ENCODE peak calls at places on chromosome 9, in ten cellular contexts. I is cardiac muscle cell; U is stomach; B is vagina; Q is psoas muscle; L is foreskin keratinocyte; E is CD8-positive, alpha-beta T cell; R is pancreas; G is fibroblast of lung; V is breast epithelium. T is an unnamed sample.

GRCh38 chr9:94464790-94465189 is 90.1 kb upstream of the PCAT7 start:
- DNase-seq in V (no peak), R (no peak), B (no peak), L (no peak), Q (no peak), I (no peak), U (no peak), G (no peak), E (no peak), T (no peak)

GRCh38 chr9:136721339-136722092 is 9.1 kb downstream of the DIPK1B start:
- DNase-seq in L (peak; percentile 77), G (peak; percentile 87), V (no peak), I (no peak), Q (no peak), U (no peak), E (no peak), R (no peak), B (no peak), T (no peak)

GRCh38 chr9:121013911-121014310 is 36.2 kb downstream of the C5 start:
- DNase-seq in B (no peak), I (no peak), V (no peak), Q (no peak), E (no peak), U (no peak), L (no peak), R (no peak), G (no peak), T (no peak)

GRCh38 chr9:16143947-16144890 is 591.4 kb downstream of the CCDC171 start:
- DNase-seq in L (peak; percentile 95), U (no peak), E (no peak), V (peak; percentile 67), B (no peak), R (no peak), Q (no peak), I (no peak), G (peak; percentile 85), T (no peak)

GRCh38 chr9:91639054-91639453 is 215.4 kb upstream of the NFIL3 start:
- DNase-seq in V (no peak), I (no peak), Q (no peak), B (no peak), G (no peak), E (no peak), U (no peak), R (no peak), L (no peak), T (no peak)

GRCh38 chr9:5375790-5376477 is 36.3 kb upstream of the RLN1 start:
- DNase-seq in Q (no peak), V (no peak), B (no peak), U (no peak), E (no peak), I (no peak), R (no peak), L (no peak), G (no peak), T (no peak)

GRCh38 chr9:135275163-135275925 is 187.9 kb downstream of the OLFM1 start:
- DNase-seq in R (peak; percentile 86), G (no peak), L (no peak), Q (no peak), U (peak; percentile 88), E (no peak), I (no peak), V (peak; percentile 72), B (no peak), T (no peak)

GRCh38 chr9:120043448-120043847 is 536.5 kb downstream of the CDK5RAP2 start:
- DNase-seq in G (no peak), E (no peak), R (no peak), V (no peak), U (no peak), L (peak; percentile 5), B (no peak), Q (no peak), I (no peak), T (no peak)

GRCh38 chr9:95499847-95500246 is 16.9 kb downstream of the PTCH1 start:
- DNase-seq in R (no peak), V (no peak), G (peak; percentile 49), B (no peak), E (no peak), L (no peak), Q (no peak), I (no peak), U (peak; percentile 46), T (no peak)

GRCh38 chr9:14281136-14281795 is 32.7 kb downstream of the NFIB start:
- DNase-seq in E (no peak), L (no peak), V (no peak), B (no peak), U (no peak), R (no peak), Q (no peak), G (peak; percentile 39), I (no peak), T (no peak)

GRCh38 chr9:87099383-87099782 is 152.1 kb upstream of the GAS1 start:
- DNase-seq in B (no peak), R (no peak), L (no peak), G (no peak), E (no peak), V (no peak), I (no peak), Q (no peak), U (no peak), T (no peak)

GRCh38 chr9:3865373-3865772 is 339.6 kb upstream of the RFX3 start:
- DNase-seq in Q (no peak), L (no peak), B (no peak), V (no peak), G (peak; percentile 71), R (no peak), U (no peak), I (peak; percentile 35), E (no peak), T (no peak)

GRCh38 chr9:4222357-4222756 is 77.5 kb downstream of the GLIS3 start:
- DNase-seq in E (no peak), L (no peak), I (no peak), U (no peak), V (no peak), G (peak; percentile 28), R (no peak), B (no peak), Q (no peak), T (no peak)

GRCh38 chr9:15250013-15250412 is 57.0 kb downstream of the TTC39B start:
- DNase-seq in R (no peak), G (no peak), B (no peak), I (no peak), E (no peak), Q (no peak), U (no peak), L (no peak), V (no peak), T (no peak)

GRCh38 chr9:137316012-137316981 is 14.2 kb upstream of the NRARP start:
- DNase-seq in R (peak; percentile 83), E (no peak), L (no peak), B (no peak), U (peak; percentile 59), Q (peak; percentile 63), I (peak; percentile 56), V (no peak), G (no peak), T (no peak)

GRCh38 chr9:113375057-113376023 is 1.4 kb downstream of the HDHD3 start:
- DNase-seq in Q (no peak), R (no peak), V (no peak), B (no peak), U (peak; percentile 49), I (no peak), G (no peak), L (no peak), E (no peak), T (no peak)

GRCh38 chr9:101388507-101388993 is 3.7 kb upstream of the BAAT start:
- DNase-seq in R (no peak), I (no peak), Q (no peak), E (no peak), L (no peak), U (no peak), V (no peak), G (no peak), B (no peak), T (no peak)

GRCh38 chr9:14415947-14416346 is 102.0 kb upstream of the NFIB start:
- DNase-seq in V (no peak), I (peak; percentile 32), Q (no peak), L (peak; percentile 42), E (no peak), R (no peak), B (no peak), U (no peak), G (peak; percentile 88), T (no peak)

GRCh38 chr9:126635061-126635460 is 21.3 kb downstream of the LMX1B start:
- DNase-seq in Q (no peak), V (no peak), R (no peak), L (no peak), I (no peak), G (no peak), U (no peak), B (no peak), E (no peak), T (no peak)
- H3K27me3 ChIP-seq in Q (peaks cover 55% of the 10 kb centered on the region), V (peaks cover 10% of the 10 kb centered on the region), R (no peaks in the 10 kb centered on the region), L (peaks cover 34% of the 10 kb centered on the region), I (peaks cover 100% of the 10 kb centered on the region), G (peaks cover 19% of the 10 kb centered on the region), U (peaks cover 49% of the 10 kb centered on the region), B (no peaks in the 10 kb centered on the region), E (no peaks in the 10 kb centered on the region), T (peaks cover 83% of the 10 kb centered on the region)

DNA sequence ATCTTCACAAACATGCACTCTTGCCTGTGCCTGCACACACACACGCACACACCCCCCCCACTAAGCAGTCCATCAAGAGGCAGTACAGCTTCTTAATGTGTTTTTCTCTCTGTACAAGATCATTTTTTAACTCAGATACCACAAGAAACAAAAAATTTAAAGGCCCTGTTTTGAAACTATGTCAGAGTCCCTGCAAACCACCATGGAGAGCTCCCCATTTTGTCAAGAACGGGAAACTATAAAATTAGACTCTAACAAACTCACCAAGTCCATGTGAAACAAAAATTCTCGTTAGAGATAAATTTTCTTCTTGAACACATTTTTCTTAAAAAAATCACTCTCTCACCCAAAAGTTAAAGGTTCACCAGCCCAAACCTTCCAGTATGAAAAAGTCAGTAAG is 86.3 kb downstream of the ELAVL2 start:
- DNase-seq in U (no peak), L (no peak), R (no peak), E (no peak), V (no peak), Q (no peak), B (no peak), G (no peak), I (no peak), T (no peak)
- H3K4me1 ChIP-seq in U (no peaks in the 10 kb centered on the region), L (peaks cover 3% of the 10 kb centered on the region), R (no peaks in the 10 kb centered on the region), E (no peaks in the 10 kb centered on the region), V (no peaks in the 10 kb centered on the region), Q (no peaks in the 10 kb centered on the region), B (no peaks in the 10 kb centered on the region), G (no peaks in the 10 kb centered on the region), I (peaks cover 15% of the 10 kb centered on the region), T (no peaks in the 10 kb centered on the region)

DNA sequence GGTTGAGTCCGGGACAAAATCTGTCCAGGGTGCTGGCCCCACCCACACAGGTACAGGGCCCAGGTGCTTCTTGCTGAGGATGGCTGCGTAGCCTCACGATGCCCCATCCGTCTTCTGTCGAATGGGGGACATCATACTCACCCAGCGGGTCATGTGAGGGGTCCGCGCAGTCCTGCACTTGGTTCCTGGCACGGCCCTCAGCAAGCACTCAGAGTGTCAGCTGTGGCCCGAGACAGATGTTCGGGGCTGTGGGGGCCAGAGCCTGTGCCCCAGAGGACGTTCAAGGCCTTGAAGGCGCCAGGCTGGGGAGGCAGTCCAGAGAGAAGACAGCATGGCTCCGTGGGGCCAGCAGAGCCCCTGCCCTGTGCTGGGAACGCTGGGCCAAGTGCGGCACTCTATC is 27.8 kb downstream of the NR5A1 start:
- DNase-seq in Q (peak; percentile 40), B (no peak), E (no peak), I (no peak), V (no peak), U (no peak), R (no peak), G (no peak), L (no peak), T (no peak)
- H3K27me3 ChIP-seq in Q (peaks cover 75% of the 10 kb centered on the region), B (no peaks in the 10 kb centered on the region), E (peaks cover 6% of the 10 kb centered on the region), I (peaks cover 5% of the 10 kb centered on the region), V (peaks cover 72% of the 10 kb centered on the region), U (peaks cover 69% of the 10 kb centered on the region), R (peaks cover 3% of the 10 kb centered on the region), G (peaks cover 29% of the 10 kb centered on the region), L (peaks cover 63% of the 10 kb centered on the region), T (peaks cover 97% of the 10 kb centered on the region)

GRCh38 chr9:76610009-76610352 is 151.0 kb downstream of the GCNT1 start:
- DNase-seq in V (peak; percentile 19), I (peak; percentile 93), R (peak; percentile 49), L (no peak), U (peak; percentile 46), Q (peak; percentile 85), G (peak; percentile 51), E (no peak), B (no peak), T (peak; percentile 93)
- H3K4me1 ChIP-seq in V (no peaks in the 10 kb centered on the region), I (no peaks in the 10 kb centered on the region), R (no peaks in the 10 kb centered on the region), L (no peaks in the 10 kb centered on the region), U (peaks cover 19% of the 10 kb centered on the region), Q (no peaks in the 10 kb centered on the region), G (peaks cover 2% of the 10 kb centered on the region), E (no peaks in the 10 kb centered on the region), B (no peaks in the 10 kb centered on the region), T (no peaks in the 10 kb centered on the region)